ENCODE peak calls at places on chromosomes 16 and 17, in ten cellular contexts. One of them, this sample, is unnamed.

GRCh38 chr16:53673189-53673588 is 30.5 kb downstream of the RPGRIP1L start:
- DNase-seq in T-helper 2 cell: no peak
- DNase-seq in naive thymus-derived CD8-positive, alpha-beta T cell: no peak
- DNase-seq in right lobe of liver: no peak
- DNase-seq in Daoy: no peak
- DNase-seq in lung: no peak
- DNase-seq in ascending aorta: no peak
- DNase-seq in mucosa of gallbladder: no peak
- DNase-seq in psoas muscle: no peak
- DNase-seq in WTC11: no peak
- DNase-seq in this sample: no peak

GRCh38 chr17:41777579-41778188 is 8.8 kb downstream of the JUP start:
- DNase-seq in Daoy: peak
- DNase-seq in T-helper 2 cell: no peak
- DNase-seq in lung: peak
- DNase-seq in mucosa of gallbladder: peak
- DNase-seq in WTC11: no peak
- DNase-seq in naive thymus-derived CD8-positive, alpha-beta T cell: no peak
- DNase-seq in psoas muscle: peak
- DNase-seq in ascending aorta: no peak
- DNase-seq in right lobe of liver: peak
- DNase-seq in this sample: no peak

GRCh38 chr17:54177606-54178308 is 355.0 kb downstream of the KIF2B start:
- DNase-seq in lung: no peak
- DNase-seq in mucosa of gallbladder: no peak
- DNase-seq in naive thymus-derived CD8-positive, alpha-beta T cell: no peak
- DNase-seq in WTC11: no peak
- DNase-seq in Daoy: no peak
- DNase-seq in T-helper 2 cell: no peak
- DNase-seq in right lobe of liver: no peak
- DNase-seq in ascending aorta: no peak
- DNase-seq in psoas muscle: no peak
- DNase-seq in this sample: no peak

GRCh38 chr17:58575511-58575910 is 61.1 kb upstream of the MTMR4 start:
- DNase-seq in WTC11: no peak
- DNase-seq in psoas muscle: no peak
- DNase-seq in naive thymus-derived CD8-positive, alpha-beta T cell: no peak
- DNase-seq in ascending aorta: no peak
- DNase-seq in Daoy: peak
- DNase-seq in T-helper 2 cell: no peak
- DNase-seq in mucosa of gallbladder: no peak
- DNase-seq in lung: no peak
- DNase-seq in right lobe of liver: no peak
- DNase-seq in this sample: no peak

GRCh38 chr17:20225162-20226115 is 216.3 kb downstream of the SPECC1 start:
- DNase-seq in mucosa of gallbladder: no peak
- DNase-seq in Daoy: no peak
- DNase-seq in lung: no peak
- DNase-seq in right lobe of liver: no peak
- DNase-seq in ascending aorta: no peak
- DNase-seq in T-helper 2 cell: no peak
- DNase-seq in naive thymus-derived CD8-positive, alpha-beta T cell: no peak
- DNase-seq in psoas muscle: no peak
- DNase-seq in WTC11: no peak
- DNase-seq in this sample: no peak

GRCh38 chr17:72422505-72423285 is 301.9 kb downstream of the SOX9 start:
- DNase-seq in mucosa of gallbladder: peak
- DNase-seq in right lobe of liver: peak
- DNase-seq in ascending aorta: no peak
- DNase-seq in T-helper 2 cell: no peak
- DNase-seq in WTC11: no peak
- DNase-seq in lung: peak
- DNase-seq in naive thymus-derived CD8-positive, alpha-beta T cell: no peak
- DNase-seq in psoas muscle: peak
- DNase-seq in Daoy: peak
- DNase-seq in this sample: peak

GRCh38 chr17:58504826-58505351 is 9.5 kb downstream of the MTMR4 start:
- DNase-seq in Daoy: no peak
- DNase-seq in mucosa of gallbladder: no peak
- DNase-seq in lung: no peak
- DNase-seq in T-helper 2 cell: no peak
- DNase-seq in right lobe of liver: no peak
- DNase-seq in WTC11: no peak
- DNase-seq in naive thymus-derived CD8-positive, alpha-beta T cell: no peak
- DNase-seq in psoas muscle: no peak
- DNase-seq in ascending aorta: no peak
- DNase-seq in this sample: no peak

GRCh38 chr16:58271589-58271988 is 23.2 kb downstream of the PRSS54 start:
- DNase-seq in ascending aorta: no peak
- DNase-seq in WTC11: no peak
- DNase-seq in T-helper 2 cell: no peak
- DNase-seq in right lobe of liver: no peak
- DNase-seq in naive thymus-derived CD8-positive, alpha-beta T cell: no peak
- DNase-seq in psoas muscle: no peak
- DNase-seq in lung: no peak
- DNase-seq in Daoy: no peak
- DNase-seq in mucosa of gallbladder: no peak
- DNase-seq in this sample: no peak

GRCh38 chr16:64534180-64534780 is 587.6 kb downstream of the CDH11 start:
- DNase-seq in WTC11: no peak
- DNase-seq in naive thymus-derived CD8-positive, alpha-beta T cell: no peak
- DNase-seq in lung: no peak
- DNase-seq in psoas muscle: no peak
- DNase-seq in ascending aorta: no peak
- DNase-seq in right lobe of liver: no peak
- DNase-seq in Daoy: no peak
- DNase-seq in T-helper 2 cell: no peak
- DNase-seq in mucosa of gallbladder: no peak
- DNase-seq in this sample: no peak

GRCh38 chr17:17781591-17782424 is 55.0 kb downstream of the SREBF1 start:
- DNase-seq in ascending aorta: no peak
- DNase-seq in psoas muscle: peak
- DNase-seq in Daoy: peak
- DNase-seq in T-helper 2 cell: peak
- DNase-seq in naive thymus-derived CD8-positive, alpha-beta T cell: peak
- DNase-seq in lung: peak
- DNase-seq in right lobe of liver: peak
- DNase-seq in mucosa of gallbladder: no peak
- DNase-seq in WTC11: peak
- DNase-seq in this sample: no peak

GRCh38 chr17:29007456-29008455 is 1.9 kb upstream of the SEZ6 start:
- DNase-seq in lung: no peak
- DNase-seq in right lobe of liver: no peak
- DNase-seq in T-helper 2 cell: no peak
- DNase-seq in psoas muscle: no peak
- DNase-seq in WTC11: no peak
- DNase-seq in naive thymus-derived CD8-positive, alpha-beta T cell: no peak
- DNase-seq in Daoy: peak
- DNase-seq in mucosa of gallbladder: no peak
- DNase-seq in ascending aorta: no peak
- DNase-seq in this sample: no peak

GRCh38 chr17:61385091-61385868 is 14.4 kb upstream of the TBX2 start:
- DNase-seq in T-helper 2 cell: no peak
- DNase-seq in psoas muscle: no peak
- DNase-seq in lung: no peak
- DNase-seq in naive thymus-derived CD8-positive, alpha-beta T cell: no peak
- DNase-seq in WTC11: no peak
- DNase-seq in mucosa of gallbladder: no peak
- DNase-seq in Daoy: no peak
- DNase-seq in right lobe of liver: no peak
- DNase-seq in ascending aorta: no peak
- DNase-seq in this sample: no peak

GRCh38 chr16:1181715-1182671 is 29.1 kb downstream of the CACNA1H start:
- DNase-seq in psoas muscle: peak
- DNase-seq in ascending aorta: peak
- DNase-seq in WTC11: no peak
- DNase-seq in mucosa of gallbladder: peak
- DNase-seq in Daoy: peak
- DNase-seq in right lobe of liver: peak
- DNase-seq in T-helper 2 cell: no peak
- DNase-seq in naive thymus-derived CD8-positive, alpha-beta T cell: no peak
- DNase-seq in lung: peak
- DNase-seq in this sample: no peak

GRCh38 chr17:27207073-27207511 is 86.8 kb upstream of the WSB1 start:
- DNase-seq in Daoy: peak
- DNase-seq in T-helper 2 cell: no peak
- DNase-seq in ascending aorta: no peak
- DNase-seq in naive thymus-derived CD8-positive, alpha-beta T cell: no peak
- DNase-seq in lung: no peak
- DNase-seq in right lobe of liver: no peak
- DNase-seq in WTC11: no peak
- DNase-seq in psoas muscle: no peak
- DNase-seq in mucosa of gallbladder: no peak
- DNase-seq in this sample: no peak

GRCh38 chr16:53781023-53781605 is 77.2 kb downstream of the FTO start:
- DNase-seq in T-helper 2 cell: no peak
- DNase-seq in lung: no peak
- DNase-seq in mucosa of gallbladder: no peak
- DNase-seq in naive thymus-derived CD8-positive, alpha-beta T cell: no peak
- DNase-seq in psoas muscle: no peak
- DNase-seq in ascending aorta: no peak
- DNase-seq in right lobe of liver: no peak
- DNase-seq in WTC11: no peak
- DNase-seq in Daoy: peak
- DNase-seq in this sample: no peak

GRCh38 chr17:7296189-7296861 is 1.9 kb upstream of the YBX2 start:
- DNase-seq in WTC11: peak
- DNase-seq in mucosa of gallbladder: peak
- DNase-seq in ascending aorta: no peak
- DNase-seq in right lobe of liver: peak
- DNase-seq in psoas muscle: peak
- DNase-seq in T-helper 2 cell: peak
- DNase-seq in lung: peak
- DNase-seq in naive thymus-derived CD8-positive, alpha-beta T cell: peak
- DNase-seq in Daoy: peak
- DNase-seq in this sample: peak

GRCh38 chr16:51313204-51313603 is 162.1 kb upstream of the SALL1 start:
- DNase-seq in T-helper 2 cell: no peak
- DNase-seq in psoas muscle: no peak
- DNase-seq in Daoy: no peak
- DNase-seq in right lobe of liver: no peak
- DNase-seq in lung: no peak
- DNase-seq in WTC11: no peak
- DNase-seq in naive thymus-derived CD8-positive, alpha-beta T cell: no peak
- DNase-seq in mucosa of gallbladder: no peak
- DNase-seq in ascending aorta: no peak
- DNase-seq in this sample: no peak

GRCh38 chr17:81090361-81091133 is 55.6 kb downstream of the BAIAP2 start:
- DNase-seq in mucosa of gallbladder: no peak
- DNase-seq in lung: peak
- DNase-seq in right lobe of liver: peak
- DNase-seq in T-helper 2 cell: no peak
- DNase-seq in ascending aorta: no peak
- DNase-seq in Daoy: peak
- DNase-seq in psoas muscle: peak
- DNase-seq in WTC11: peak
- DNase-seq in naive thymus-derived CD8-positive, alpha-beta T cell: no peak
- DNase-seq in this sample: no peak

GRCh38 chr17:1049446-1050225 is 52.7 kb downstream of the TIMM22 start:
- DNase-seq in naive thymus-derived CD8-positive, alpha-beta T cell: no peak
- DNase-seq in mucosa of gallbladder: no peak
- DNase-seq in ascending aorta: no peak
- DNase-seq in Daoy: no peak
- DNase-seq in WTC11: no peak
- DNase-seq in psoas muscle: peak
- DNase-seq in lung: no peak
- DNase-seq in right lobe of liver: no peak
- DNase-seq in T-helper 2 cell: no peak
- DNase-seq in this sample: no peak

GRCh38 chr17:40615295-40615988 is 32.2 kb downstream of the SMARCE1 start:
- DNase-seq in lung: peak
- DNase-seq in ascending aorta: no peak
- DNase-seq in naive thymus-derived CD8-positive, alpha-beta T cell: peak
- DNase-seq in T-helper 2 cell: peak
- DNase-seq in mucosa of gallbladder: peak
- DNase-seq in Daoy: peak
- DNase-seq in psoas muscle: no peak
- DNase-seq in right lobe of liver: peak
- DNase-seq in WTC11: peak
- DNase-seq in this sample: no peak

GRCh38 chr17:35433075-35433894 is 985 bp upstream of the SLFN12 start:
- DNase-seq in naive thymus-derived CD8-positive, alpha-beta T cell: peak
- DNase-seq in mucosa of gallbladder: peak
- DNase-seq in T-helper 2 cell: peak
- DNase-seq in WTC11: peak
- DNase-seq in psoas muscle: peak
- DNase-seq in lung: peak
- DNase-seq in right lobe of liver: peak
- DNase-seq in Daoy: peak
- DNase-seq in ascending aorta: peak
- DNase-seq in this sample: peak

GRCh38 chr16:3187798-3188674 is at the start of gene OR1F1:
- DNase-seq in WTC11: peak
- DNase-seq in T-helper 2 cell: peak
- DNase-seq in psoas muscle: no peak
- DNase-seq in mucosa of gallbladder: no peak
- DNase-seq in lung: no peak
- DNase-seq in right lobe of liver: no peak
- DNase-seq in naive thymus-derived CD8-positive, alpha-beta T cell: peak
- DNase-seq in ascending aorta: no peak
- DNase-seq in Daoy: peak
- DNase-seq in this sample: no peak

GRCh38 chr16:11498683-11499082 is 88.0 kb downstream of the LITAF start:
- DNase-seq in lung: no peak
- DNase-seq in psoas muscle: no peak
- DNase-seq in naive thymus-derived CD8-positive, alpha-beta T cell: no peak
- DNase-seq in WTC11: no peak
- DNase-seq in ascending aorta: no peak
- DNase-seq in right lobe of liver: no peak
- DNase-seq in mucosa of gallbladder: no peak
- DNase-seq in Daoy: no peak
- DNase-seq in T-helper 2 cell: no peak
- DNase-seq in this sample: no peak

GRCh38 chr16:15034266-15035162 is 21.4 kb downstream of the NTAN1 start:
- DNase-seq in WTC11: no peak
- DNase-seq in naive thymus-derived CD8-positive, alpha-beta T cell: no peak
- DNase-seq in ascending aorta: no peak
- DNase-seq in psoas muscle: no peak
- DNase-seq in right lobe of liver: no peak
- DNase-seq in mucosa of gallbladder: no peak
- DNase-seq in Daoy: no peak
- DNase-seq in T-helper 2 cell: no peak
- DNase-seq in lung: no peak
- DNase-seq in this sample: no peak

GRCh38 chr17:6752068-6752909 is 3.6 kb upstream of the XAF1 start:
- DNase-seq in WTC11: no peak
- DNase-seq in mucosa of gallbladder: peak
- DNase-seq in psoas muscle: peak
- DNase-seq in ascending aorta: peak
- DNase-seq in Daoy: peak
- DNase-seq in right lobe of liver: peak
- DNase-seq in naive thymus-derived CD8-positive, alpha-beta T cell: no peak
- DNase-seq in lung: peak
- DNase-seq in T-helper 2 cell: no peak
- DNase-seq in this sample: no peak

GRCh38 chr16:29804455-29805231 is 1.7 kb upstream of the MAZ start:
- DNase-seq in Daoy: peak
- DNase-seq in psoas muscle: peak
- DNase-seq in WTC11: peak
- DNase-seq in lung: no peak
- DNase-seq in mucosa of gallbladder: no peak
- DNase-seq in T-helper 2 cell: no peak
- DNase-seq in ascending aorta: no peak
- DNase-seq in right lobe of liver: no peak
- DNase-seq in naive thymus-derived CD8-positive, alpha-beta T cell: no peak
- DNase-seq in this sample: no peak

GRCh38 chr17:38604479-38605229 is 1.1 kb downstream of the SRCIN1 start:
- DNase-seq in ascending aorta: no peak
- DNase-seq in mucosa of gallbladder: no peak
- DNase-seq in naive thymus-derived CD8-positive, alpha-beta T cell: peak
- DNase-seq in lung: no peak
- DNase-seq in T-helper 2 cell: no peak
- DNase-seq in psoas muscle: no peak
- DNase-seq in Daoy: peak
- DNase-seq in right lobe of liver: no peak
- DNase-seq in WTC11: peak
- DNase-seq in this sample: no peak

GRCh38 chr16:89471225-89471624 is 19.1 kb downstream of the ANKRD11 start:
- DNase-seq in naive thymus-derived CD8-positive, alpha-beta T cell: no peak
- DNase-seq in T-helper 2 cell: no peak
- DNase-seq in ascending aorta: no peak
- DNase-seq in Daoy: no peak
- DNase-seq in lung: no peak
- DNase-seq in WTC11: no peak
- DNase-seq in right lobe of liver: no peak
- DNase-seq in mucosa of gallbladder: no peak
- DNase-seq in psoas muscle: no peak
- DNase-seq in this sample: no peak